ENCODE peak calls at places on chromosomes 2 and 18, in eight cellular contexts. Q is WERI-Rb-1, B is transverse colon, X is A549, G is lower lobe of right lung, H is endothelial cell, W is GM13977, I is progenitor cell of endocrine pancreas. R is an unnamed sample.
A peak's percentile ranks its signal among the peaks of the same experiment; 100 is the strongest.

GRCh38 chr2:29114514-29114840 is 738 bp upstream of the CLIP4 start:
- DNase-seq in Q (no peak), B (no peak), X (no peak), G (no peak), H (no peak), W (no peak), I (no peak), R (no peak)

GRCh38 chr18:29644276-29644675 is 1398.3 kb downstream of the DSC3 start:
- DNase-seq in Q (no peak), B (no peak), X (no peak), G (no peak), H (no peak), W (no peak), I (no peak), R (no peak)

GRCh38 chr2:26429779-26430654 is 28.3 kb downstream of the DRC1 start:
- DNase-seq in Q (no peak), B (no peak), X (no peak), G (no peak), H (no peak), W (no peak), I (no peak), R (no peak)

GRCh38 chr2:128665113-128665512 is 346.4 kb upstream of the HS6ST1 start:
- DNase-seq in Q (no peak), B (no peak), X (no peak), G (no peak), H (no peak), W (no peak), I (no peak), R (peak; percentile 70)

GRCh38 chr2:4152051-4152450 is 448.7 kb downstream of the DCDC2C start:
- DNase-seq in Q (no peak), B (no peak), X (no peak), G (no peak), H (no peak), W (no peak), I (no peak), R (no peak)

GRCh38 chr18:13216732-13217465 is 1.7 kb upstream of the LDLRAD4 start:
- DNase-seq in Q (peak; percentile 60), B (peak; percentile 53), X (no peak), G (no peak), H (peak; percentile 68), W (peak; percentile 74), I (peak; percentile 52), R (no peak)

GRCh38 chr2:27356056-27356381 is 545 bp downstream of the GTF3C2 start:
- DNase-seq in Q (peak; percentile 70), B (peak; percentile 75), X (peak; percentile 70), G (peak; percentile 78), H (peak; percentile 45), W (peak; percentile 68), I (no peak), R (no peak)

GRCh38 chr2:9165625-9166024 is 41.0 kb upstream of the ASAP2 start:
- DNase-seq in Q (no peak), B (no peak), X (no peak), G (no peak), H (no peak), W (no peak), I (no peak), R (no peak)

GRCh38 chr2:226001716-226002115 is 602.2 kb downstream of the NYAP2 start:
- DNase-seq in Q (no peak), B (no peak), X (no peak), G (no peak), H (no peak), W (no peak), I (no peak), R (no peak)

GRCh38 chr2:183541766-183542165 is 417.5 kb downstream of the NUP35 start:
- DNase-seq in Q (no peak), B (peak; percentile 49), X (no peak), G (no peak), H (no peak), W (no peak), I (no peak), R (no peak)

GRCh38 chr2:173972636-173973035 is 7.5 kb upstream of the SP3 start:
- DNase-seq in Q (no peak), B (no peak), X (no peak), G (no peak), H (no peak), W (no peak), I (no peak), R (no peak)

GRCh38 chr2:236434593-236434992 is 135.0 kb upstream of the ACKR3 start:
- DNase-seq in Q (no peak), B (no peak), X (no peak), G (no peak), H (no peak), W (no peak), I (no peak), R (no peak)

GRCh38 chr2:128790541-128790944 is 471.9 kb upstream of the HS6ST1 start:
- DNase-seq in Q (no peak), B (no peak), X (no peak), G (no peak), H (no peak), W (no peak), I (no peak), R (peak; percentile 51)

GRCh38 chr2:7621018-7621814 is 704.0 kb downstream of the RNF144A start:
- DNase-seq in Q (no peak), B (no peak), X (no peak), G (no peak), H (no peak), W (no peak), I (no peak), R (no peak)

DNA sequence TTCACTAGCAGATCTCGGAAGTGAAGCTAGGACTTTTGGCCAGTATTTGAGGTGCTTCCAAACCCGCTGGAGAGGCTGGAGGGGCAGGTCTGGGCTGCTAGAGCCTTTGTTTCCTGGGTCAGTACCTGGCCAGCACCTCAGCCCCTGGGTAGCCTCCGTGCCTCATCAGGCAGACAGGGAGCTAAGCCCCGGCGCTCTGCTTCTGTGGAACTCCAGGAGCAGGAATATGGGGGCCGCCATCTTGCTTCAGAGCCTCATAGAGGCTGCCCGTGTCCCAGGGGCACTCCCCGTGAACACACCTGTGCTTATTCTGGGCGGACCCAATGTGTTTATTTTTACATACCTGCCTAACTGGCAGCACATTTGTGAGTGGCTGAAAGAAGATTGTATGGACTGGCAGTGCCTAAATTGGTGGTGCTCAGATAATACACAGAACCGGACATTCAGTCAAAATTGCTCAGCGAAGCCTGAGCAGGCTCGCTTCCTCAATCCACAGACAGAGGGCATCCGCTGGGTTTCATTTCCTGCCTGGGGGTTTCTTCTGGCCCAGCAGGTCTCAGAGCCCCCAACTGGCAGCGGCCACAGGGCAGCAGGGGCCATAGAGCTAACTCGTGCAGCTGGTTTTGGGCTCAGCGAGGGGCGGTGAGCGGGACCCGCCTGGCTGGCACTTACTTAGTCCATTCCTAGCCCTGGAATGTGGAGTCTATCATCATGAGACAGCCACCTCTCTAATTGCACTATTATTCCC is 176.8 kb upstream of the ALKAL2 start:
- DNase-seq in Q (no peak), B (no peak), X (no peak), G (no peak), H (no peak), W (no peak), I (no peak), R (no peak)
- TF ChIP-seq CTCF in Q (no peak), B (no peak), X (no peak), G (no peak), H (no peak), W (no peak), I (no peak), R (no peak)

DNA sequence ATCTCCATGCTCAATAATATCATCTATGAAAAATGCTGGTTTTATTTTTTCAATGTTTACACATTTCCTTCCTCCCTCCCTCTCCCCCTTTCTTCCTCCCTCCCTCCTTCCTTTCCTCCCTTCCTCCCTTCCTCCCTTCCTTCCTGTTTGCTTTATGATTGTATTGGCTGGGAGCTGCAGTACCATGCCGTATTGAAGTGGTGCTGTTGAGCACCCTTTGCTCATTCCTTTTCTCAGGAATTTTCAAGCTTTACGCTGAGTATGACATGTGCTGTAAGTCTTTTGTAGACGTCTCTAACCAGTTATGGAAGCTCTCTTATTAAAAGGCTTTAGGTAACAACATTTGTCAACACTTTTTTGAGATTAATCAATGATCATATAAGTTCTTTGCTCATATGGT is 100.4 kb downstream of the SNTG2 start:
- DNase-seq in Q (peak; percentile 30), B (no peak), X (no peak), G (no peak), H (no peak), W (no peak), I (no peak), R (no peak)
- TF ChIP-seq CTCF in Q (peak; percentile 53), B (no peak), X (no peak), G (no peak), H (peak; percentile 23), W (no peak), I (peak; percentile 36), R (peak; percentile 34)

GRCh38 chr2:214100488-214100887 is 310.4 kb upstream of the VWC2L start:
- DNase-seq in Q (no peak), B (no peak), X (no peak), G (no peak), H (no peak), W (no peak), I (no peak), R (no peak)
- TF ChIP-seq CTCF in Q (no peak), B (no peak), X (no peak), G (no peak), H (no peak), W (no peak), I (no peak), R (no peak)

DNA sequence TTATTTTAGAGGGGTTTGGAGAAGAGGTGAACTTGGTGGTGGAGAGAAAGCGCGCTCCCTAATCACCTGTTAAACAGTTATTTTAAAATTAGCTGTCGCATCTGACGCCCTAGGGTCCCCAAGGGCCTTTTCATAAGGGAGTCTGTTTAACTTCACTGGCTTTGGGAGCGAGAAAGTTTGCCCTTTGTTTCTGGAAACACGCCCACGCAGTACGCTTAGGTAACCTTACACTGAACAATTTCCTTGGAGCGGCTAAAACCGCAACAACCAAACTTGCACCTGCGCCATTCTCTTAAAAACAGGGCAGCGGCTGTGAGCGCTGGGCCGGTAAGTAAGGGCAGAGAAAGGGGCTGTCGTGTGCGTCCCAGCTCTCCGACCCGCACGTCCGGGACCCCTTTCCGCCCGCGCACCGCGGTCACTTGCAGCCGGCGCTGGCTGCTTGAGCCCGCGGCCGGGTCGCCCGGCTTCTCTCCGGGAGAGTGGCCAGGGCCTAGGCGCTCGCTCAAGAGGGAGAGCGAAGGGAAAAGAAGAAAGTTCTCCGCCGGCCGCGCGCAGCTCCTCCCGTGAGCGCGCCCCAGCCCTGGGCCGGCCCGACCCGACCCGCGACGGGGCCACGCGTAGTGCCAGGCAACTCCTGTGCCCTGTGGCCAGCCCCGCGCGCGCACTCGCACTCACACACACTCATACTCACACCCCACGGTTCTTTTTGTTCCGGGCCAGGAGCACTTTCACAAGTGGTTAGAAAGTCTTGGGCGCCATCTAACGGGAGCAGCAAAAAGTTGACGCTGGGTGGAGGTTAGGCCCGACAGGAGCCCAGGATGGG is 19.2 kb downstream of the POU3F3 start:
- DNase-seq in Q (peak; percentile 51), B (peak; percentile 70), X (peak; percentile 70), G (peak; percentile 69), H (peak; percentile 73), W (peak; percentile 87), I (peak; percentile 57), R (peak; percentile 90)
- TF ChIP-seq CTCF in Q (peak; percentile 62), B (peak; percentile 42), X (peak; percentile 70), G (peak; percentile 52), H (peak; percentile 44), W (peak; percentile 73), I (peak; percentile 73), R (peak; percentile 91)